ENCODE peak calls at places on chromosomes 7 and 10, in five cellular contexts. S is fibroblast of the aortic adventitia, H is colonic mucosa, W is heart right ventricle, U is PC-3. F is an unnamed sample.

GRCh38 chr10:27581225-27581624 is 77.1 kb downstream of the RAB18 start:
- DNase-seq in S (no peak), H (no peak), W (no peak), U (no peak), F (no peak)

GRCh38 chr7:132140341-132140740 is 435.9 kb downstream of the PLXNA4 start:
- DNase-seq in S (peak), H (no peak), W (no peak), U (no peak), F (no peak)

GRCh38 chr7:66296001-66296521 is 90.9 kb downstream of the TPST1 start:
- DNase-seq in S (peak), H (no peak), W (no peak), U (no peak), F (no peak)

GRCh38 chr7:34756025-34756437 is 98.0 kb downstream of the NPSR1 start:
- DNase-seq in S (no peak), H (no peak), W (no peak), U (no peak), F (no peak)

GRCh38 chr10:47360419-47361040 is 12.4 kb downstream of the RBP3 start:
- DNase-seq in S (no peak), H (no peak), W (no peak), U (no peak), F (peak)

GRCh38 chr7:25906760-25907159 is 245.2 kb upstream of the NFE2L3 start:
- DNase-seq in S (no peak), H (no peak), W (no peak), U (no peak), F (no peak)

GRCh38 chr7:92830532-92831110 is 5.8 kb downstream of the CDK6 start:
- DNase-seq in S (no peak), H (no peak), W (no peak), U (no peak), F (no peak)

GRCh38 chr7:47952224-47952623 is 4.0 kb upstream of the PKD1L1 start:
- DNase-seq in S (no peak), H (no peak), W (no peak), U (no peak), F (no peak)

GRCh38 chr7:15015545-15016314 is 113.2 kb upstream of the DGKB start:
- DNase-seq in S (peak), H (peak), W (peak), U (peak), F (peak)

GRCh38 chr10:97159906-97160305 is 25.9 kb downstream of the SLIT1 start:
- DNase-seq in S (no peak), H (no peak), W (no peak), U (no peak), F (no peak)

GRCh38 chr10:43905502-43906236 is 257.0 kb upstream of the ZNF32 start:
- DNase-seq in S (peak), H (no peak), W (peak), U (no peak), F (no peak)

GRCh38 chr7:128102490-128103291 is 71.5 kb upstream of the LRRC4 start:
- DNase-seq in S (no peak), H (no peak), W (no peak), U (no peak), F (no peak)

GRCh38 chr7:41268874-41269273 is 434.0 kb downstream of the INHBA start:
- DNase-seq in S (no peak), H (no peak), W (no peak), U (no peak), F (no peak)

GRCh38 chr7:36670585-36671431 is 53.5 kb downstream of the AOAH start:
- DNase-seq in S (peak), H (peak), W (peak), U (peak), F (peak)

GRCh38 chr10:100346351-100346764 is 675 bp upstream of the SCD start:
- DNase-seq in S (peak), H (peak), W (peak), U (peak), F (peak)

GRCh38 chr10:94936721-94937120 is 1.7 kb upstream of the CYP2C9 start:
- DNase-seq in S (no peak), H (no peak), W (no peak), U (no peak), F (no peak)

GRCh38 chr7:77441046-77441445 is 24.9 kb upstream of the GSAP start:
- DNase-seq in S (no peak), H (no peak), W (no peak), U (peak), F (no peak)

GRCh38 chr7:43625453-43625852 is 42.5 kb downstream of the STK17A start:
- DNase-seq in S (no peak), H (no peak), W (no peak), U (no peak), F (peak)

GRCh38 chr10:13668126-13668525 is 81.4 kb downstream of the PRPF18 start:
- DNase-seq in S (no peak), H (no peak), W (no peak), U (no peak), F (no peak)

GRCh38 chr10:92267343-92267742 is 23.5 kb downstream of the CPEB3 start:
- DNase-seq in S (no peak), H (no peak), W (no peak), U (no peak), F (no peak)

GRCh38 chr7:128122577-128123290 is 91.5 kb upstream of the LRRC4 start:
- DNase-seq in S (no peak), H (no peak), W (no peak), U (no peak), F (no peak)

DNA sequence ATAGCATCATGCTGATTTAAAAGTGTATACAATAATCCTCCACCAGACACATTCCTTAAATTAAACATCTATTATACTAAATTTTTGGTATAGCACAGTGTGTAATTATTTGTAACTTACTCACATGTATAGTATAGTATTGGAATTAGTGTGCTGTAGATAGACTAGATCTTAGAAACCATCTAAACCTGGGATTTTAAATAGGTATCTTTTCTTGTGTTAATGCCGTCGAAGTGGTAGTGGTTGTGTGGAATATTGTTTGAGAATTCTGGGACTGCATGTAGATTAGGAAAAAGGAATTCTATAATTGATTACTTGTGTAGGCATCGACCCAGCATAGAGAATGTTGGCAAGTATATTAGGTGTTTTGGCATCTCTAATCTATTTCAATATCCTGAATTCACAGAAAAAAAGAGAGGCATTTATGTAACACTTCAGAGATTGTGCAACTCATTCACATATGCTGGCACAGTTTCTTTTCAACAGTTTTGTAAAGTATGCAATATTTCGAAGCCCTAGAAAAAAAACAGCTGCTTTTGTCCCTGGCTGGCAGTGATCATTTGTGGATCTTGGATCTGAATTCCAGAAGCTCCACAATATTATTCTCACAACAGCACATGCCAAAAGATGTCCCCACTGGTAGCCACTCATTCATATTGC is 145.5 kb upstream of the AGR3 start:
- DNase-seq in S (peak), H (no peak), W (no peak), U (no peak), F (no peak)
- H3K4me3 ChIP-seq in S (no peak), H (no peak), W (no peak), U (no peak), F (no peak)

GRCh38 chr10:125726914-125727313 is 7.4 kb downstream of the EDRF1 start:
- DNase-seq in S (no peak), H (no peak), W (no peak), U (no peak), F (no peak)

GRCh38 chr10:125719173-125720001 is at the start of gene EDRF1:
- DNase-seq in S (peak), H (peak), W (peak), U (peak), F (peak)

GRCh38 chr10:125722811-125723210 is 3.3 kb downstream of the EDRF1 start:
- DNase-seq in S (no peak), H (no peak), W (no peak), U (no peak), F (no peak)

GRCh38 chr10:125720002-125720382 is 483 bp downstream of the EDRF1 start:
- DNase-seq in S (peak), H (no peak), W (no peak), U (no peak), F (no peak)

GRCh38 chr10:125721035-125721434 is 1.5 kb downstream of the EDRF1 start:
- DNase-seq in S (no peak), H (no peak), W (no peak), U (no peak), F (no peak)
- H3K4me3 ChIP-seq in S (no peak), H (no peak), W (no peak), U (peak), F (no peak)

GRCh38 chr10:2754943-2755342 is 312.4 kb upstream of the PFKP start:
- DNase-seq in S (no peak), H (no peak), W (no peak), U (no peak), F (no peak)
- H3K4me3 ChIP-seq in S (no peak), H (no peak), W (no peak), U (no peak), F (no peak)

GRCh38 chr7:158957921-158958471 is 101.6 kb downstream of the DYNC2I1 start:
- DNase-seq in S (no peak), H (peak), W (no peak), U (peak), F (no peak)
- H3K4me3 ChIP-seq in S (no peak), H (peak), W (no peak), U (peak), F (no peak)

GRCh38 chr10:68902382-68902781 is 1.3 kb downstream of the DDX50 start:
- DNase-seq in S (no peak), H (no peak), W (no peak), U (no peak), F (no peak)
- H3K4me3 ChIP-seq in S (peak), H (no peak), W (peak), U (peak), F (peak)

DNA sequence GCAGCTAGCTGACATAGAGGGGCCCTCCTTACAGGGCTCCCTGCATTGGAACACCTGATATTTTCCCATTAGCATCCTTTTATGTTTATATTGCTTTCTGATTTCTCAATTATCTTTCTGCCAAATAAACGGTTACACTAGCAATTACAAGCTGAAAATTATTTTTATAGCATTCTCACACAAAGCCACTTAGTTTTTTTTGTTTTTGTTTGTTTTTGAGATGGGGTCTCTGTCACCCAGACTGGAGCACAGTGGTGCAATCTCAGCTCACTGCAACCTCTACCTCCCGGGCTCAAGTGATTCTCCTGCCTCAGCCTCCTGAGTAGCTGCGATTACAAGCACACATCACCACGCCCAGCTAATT is 9.9 kb upstream of the ZC3HAV1 start:
- DNase-seq in S (no peak), H (no peak), W (no peak), U (no peak), F (no peak)
- H3K4me3 ChIP-seq in S (no peak), H (no peak), W (no peak), U (no peak), F (no peak)

F was measured in Jurkat, Clone E6-1.